ENCODE peak calls at places on chromosomes 5 and 9, in nine cellular contexts. Q, O, V, Y, N, L, M, H and I are unnamed samples.

GRCh38 chr5:1771149-1772065 is 28.2 kb downstream of the MRPL36 start:
- DNase-seq in Y (no peak), O (no peak), L (no peak), H (no peak), M (no peak), N (no peak), V (no peak), Q (no peak), I (no peak)

GRCh38 chr9:110900917-110901316 is 137.4 kb downstream of the LPAR1 start:
- DNase-seq in Y (no peak), V (no peak), Q (no peak), H (no peak), N (peak), L (no peak), O (no peak), M (no peak), I (peak)

GRCh38 chr5:172446336-172447051 is 7.8 kb downstream of the SH3PXD2B start:
- DNase-seq in V (no peak), L (no peak), O (no peak), M (no peak), N (peak), H (no peak), Q (no peak), Y (no peak), I (no peak)

GRCh38 chr5:107772418-107773310 is 101.9 kb upstream of the EFNA5 start:
- DNase-seq in L (no peak), O (no peak), Y (no peak), Q (peak), H (no peak), M (no peak), N (no peak), V (no peak), I (no peak)

GRCh38 chr5:171845040-171845439 is 59.4 kb downstream of the SMIM23 start:
- DNase-seq in O (no peak), V (no peak), N (no peak), Y (no peak), H (no peak), Q (no peak), M (no peak), L (no peak), I (no peak)

GRCh38 chr9:82513242-82513750 is 524.7 kb downstream of the SPATA31D1 start:
- DNase-seq in L (no peak), Q (no peak), Y (no peak), M (no peak), O (no peak), V (no peak), N (peak), H (no peak), I (no peak)

GRCh38 chr5:95022967-95023695 is 261.8 kb downstream of the MCTP1 start:
- DNase-seq in Y (no peak), O (no peak), N (peak), V (no peak), H (no peak), M (no peak), L (peak), Q (no peak), I (no peak)

GRCh38 chr5:141560725-141561483 is 57.9 kb downstream of the DIAPH1 start:
- DNase-seq in O (peak), V (peak), Y (peak), H (no peak), N (peak), Q (peak), L (peak), M (peak), I (no peak)

GRCh38 chr5:1722877-1723276 is 76.8 kb downstream of the MRPL36 start:
- DNase-seq in Y (no peak), Q (peak), M (no peak), H (no peak), O (no peak), V (no peak), N (no peak), L (no peak), I (no peak)

GRCh38 chr9:120698766-120699165 is 15.5 kb downstream of the MEGF9 start:
- DNase-seq in Y (no peak), H (no peak), M (no peak), N (peak), L (no peak), Q (no peak), V (no peak), O (no peak), I (no peak)

GRCh38 chr9:81548911-81549310 is 140.4 kb downstream of the TLE1 start:
- DNase-seq in V (no peak), L (no peak), N (no peak), Y (no peak), O (no peak), Q (no peak), H (no peak), M (no peak), I (no peak)

GRCh38 chr5:115389074-115389798 is 92.8 kb upstream of the CCDC112 start:
- DNase-seq in M (no peak), H (no peak), V (no peak), L (peak), Q (no peak), O (no peak), N (peak), Y (no peak), I (no peak)

GRCh38 chr5:56146674-56147073 is 86.5 kb downstream of the ANKRD55 start:
- DNase-seq in O (no peak), V (no peak), H (no peak), Y (no peak), Q (no peak), M (no peak), L (no peak), N (no peak), I (no peak)

GRCh38 chr9:81619353-81620008 is 69.9 kb downstream of the TLE1 start:
- DNase-seq in M (no peak), L (peak), V (peak), Y (peak), N (peak), Q (no peak), O (no peak), H (no peak), I (no peak)

GRCh38 chr9:101626295-101626694 is 31.5 kb upstream of the PPP3R2 start:
- DNase-seq in L (no peak), M (no peak), N (no peak), Q (no peak), H (no peak), O (no peak), V (no peak), Y (no peak), I (no peak)

GRCh38 chr5:151155149-151155776 is 2.3 kb downstream of the ANXA6 start:
- DNase-seq in M (no peak), O (no peak), H (no peak), L (no peak), Q (no peak), Y (no peak), N (peak), V (no peak), I (no peak)

GRCh38 chr9:89461302-89461701 is 36.6 kb downstream of the SEMA4D start:
- DNase-seq in M (no peak), V (peak), Q (no peak), N (peak), O (no peak), Y (no peak), H (no peak), L (no peak), I (no peak)

GRCh38 chr9:131739988-131740648 is at the start of gene RAPGEF1:
- DNase-seq in L (peak), V (no peak), H (peak), M (peak), Y (no peak), Q (peak), N (no peak), O (peak), I (peak)

GRCh38 chr5:96337048-96337781 is 95.8 kb downstream of the PCSK1 start:
- DNase-seq in V (no peak), Y (no peak), H (no peak), Q (no peak), O (no peak), N (no peak), L (no peak), M (no peak), I (no peak)

GRCh38 chr5:139549162-139549894 is 11.8 kb upstream of the UBE2D2 start:
- DNase-seq in M (no peak), H (no peak), Y (no peak), O (no peak), Q (peak), V (no peak), L (no peak), N (no peak), I (no peak)

DNA sequence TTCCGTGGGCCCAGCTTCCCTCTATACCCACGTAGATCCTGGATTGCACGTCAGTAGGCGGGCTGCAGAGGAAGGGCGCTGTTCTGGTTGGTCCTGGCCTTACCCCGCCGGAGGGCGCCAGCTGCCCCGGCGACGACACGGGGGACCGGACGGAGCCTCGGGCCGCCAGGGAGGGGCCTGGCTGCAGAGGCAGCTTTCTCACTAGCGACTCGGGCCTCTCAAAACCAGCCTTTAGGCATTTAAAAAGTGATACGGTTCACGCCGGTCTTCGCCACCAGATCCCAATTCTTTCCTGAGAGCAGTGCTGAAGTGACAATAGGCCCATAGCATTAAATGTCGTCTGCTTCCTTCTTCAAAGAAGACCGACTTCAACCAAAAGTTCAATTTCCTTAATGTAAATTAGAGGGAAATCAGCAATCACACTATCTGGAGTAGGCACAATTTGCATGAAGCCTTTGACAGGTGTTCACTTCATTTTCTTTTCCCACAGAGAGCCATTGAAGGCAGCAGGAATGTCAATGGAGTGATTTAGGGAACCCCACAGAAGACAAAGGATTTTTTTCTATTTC is 17.6 kb upstream of the UBE2D2 start:
- DNase-seq in O (no peak), Q (peak), L (no peak), M (peak), N (no peak), H (peak), Y (no peak), V (no peak), I (peak)
- TF ChIP-seq CTCF in O (no peak), Q (peak), L (no peak), M (no peak), N (no peak), H (no peak), Y (peak), V (peak), I (peak)

GRCh38 chr9:114382951-114383865 is 4.6 kb downstream of the AKNA start:
- DNase-seq in O (no peak), M (no peak), L (peak), Q (peak), N (peak), H (peak), V (no peak), Y (no peak), I (peak)
- TF ChIP-seq CTCF in O (no peak), M (no peak), L (peak), Q (peak), N (peak), H (no peak), V (peak), Y (peak), I (peak)

GRCh38 chr5:150153483-150153882 is 2.2 kb downstream of the PDGFRB start:
- DNase-seq in N (no peak), H (no peak), L (no peak), M (no peak), V (no peak), O (no peak), Q (no peak), Y (no peak), I (no peak)

GRCh38 chr5:150154618-150155134 is 969 bp downstream of the PDGFRB start:
- DNase-seq in L (no peak), N (no peak), Y (no peak), Q (no peak), O (no peak), V (no peak), H (no peak), M (no peak), I (no peak)

GRCh38 chr5:150152636-150153462 is 2.8 kb downstream of the PDGFRB start:
- DNase-seq in L (peak), H (no peak), V (no peak), M (no peak), N (peak), O (no peak), Q (no peak), Y (no peak), I (no peak)

GRCh38 chr5:150155258-150156032 is at the start of gene PDGFRB:
- DNase-seq in Q (peak), O (no peak), N (peak), V (no peak), Y (no peak), M (peak), L (peak), H (peak), I (peak)

DNA sequence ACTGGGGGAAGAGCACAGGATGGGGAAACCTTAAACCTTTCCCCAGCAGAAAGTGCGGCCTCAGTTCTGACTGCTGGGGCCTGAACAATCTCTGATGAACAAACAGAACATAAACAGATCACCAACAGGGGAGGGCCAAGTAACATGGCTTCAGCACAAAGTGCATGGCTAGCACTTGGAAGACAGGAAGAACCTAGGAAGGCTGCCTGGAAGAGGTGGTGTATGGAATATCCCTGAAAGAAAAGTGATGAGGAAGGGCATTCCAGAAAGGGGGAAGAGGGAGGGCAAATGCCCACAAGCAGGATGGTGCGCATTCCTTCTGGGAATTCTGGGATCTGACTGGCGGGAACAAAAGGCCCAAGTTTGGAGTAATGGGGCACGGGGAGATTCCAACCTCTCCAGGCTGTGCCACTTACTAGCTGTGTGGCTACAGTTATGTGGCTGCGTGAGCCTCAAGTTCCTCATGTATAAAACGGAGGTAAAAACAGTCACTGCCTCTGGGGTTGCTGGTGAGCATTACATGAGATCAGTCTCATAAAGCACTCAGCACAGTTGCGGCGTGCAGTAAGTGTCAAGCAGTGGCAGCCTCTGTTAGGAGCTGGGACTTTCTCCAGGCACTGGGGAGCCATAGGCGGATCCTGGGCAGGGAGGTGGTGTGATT is 1.6 kb downstream of the PDGFRB start:
- DNase-seq in V (no peak), N (peak), O (no peak), M (no peak), Q (no peak), H (no peak), L (peak), Y (no peak), I (no peak)
- TF ChIP-seq CTCF in V (peak), N (no peak), O (no peak), M (no peak), Q (no peak), H (no peak), L (no peak), Y (peak), I (no peak)

GRCh38 chr9:20623021-20623747 is 885 bp upstream of the MLLT3 start:
- DNase-seq in H (peak), V (no peak), Y (no peak), Q (no peak), M (peak), O (peak), L (no peak), N (no peak), I (no peak)
- TF ChIP-seq CTCF in H (no peak), V (no peak), Y (no peak), Q (no peak), M (no peak), O (no peak), L (no peak), N (no peak), I (no peak)